ENCODE peak calls at places on chromosomes 16 and 17, in five cellular contexts. C, P, W, F and H are unnamed samples.

GRCh38 chr17:20040216-20040615 is 31.1 kb downstream of the SPECC1 start:
- DNase-seq in C (no peak), P (no peak), W (no peak), F (no peak), H (no peak)

GRCh38 chr17:3695129-3695722 is 729 bp downstream of the P2RX5 start:
- DNase-seq in C (no peak), P (no peak), W (no peak), F (no peak), H (no peak)

GRCh38 chr17:39781028-39781800 is 43.5 kb downstream of the GRB7 start:
- DNase-seq in C (no peak), P (no peak), W (no peak), F (no peak), H (no peak)

GRCh38 chr16:30660424-30661251 is 2.4 kb downstream of the FBRS start:
- DNase-seq in C (no peak), P (no peak), W (no peak), F (no peak), H (no peak)

GRCh38 chr16:89999831-90000574 is 19.3 kb downstream of the DBNDD1 start:
- DNase-seq in C (no peak), P (no peak), W (no peak), F (no peak), H (no peak)

GRCh38 chr16:87383522-87384161 is at the start of gene FBXO31:
- DNase-seq in C (peak), P (peak), W (peak), F (peak), H (peak)

GRCh38 chr16:8962393-8963009 is 1.2 kb downstream of the USP7 start:
- DNase-seq in C (no peak), P (peak), W (no peak), F (peak), H (no peak)

GRCh38 chr17:63645775-63646491 is 23.7 kb downstream of the MAP3K3 start:
- DNase-seq in C (no peak), P (no peak), W (no peak), F (peak), H (no peak)

GRCh38 chr16:59249049-59249448 is 514.9 kb upstream of the GOT2 start:
- DNase-seq in C (no peak), P (no peak), W (no peak), F (no peak), H (no peak)

GRCh38 chr17:83152745-83153611 is 73.6 kb downstream of the METRNL start:
- DNase-seq in C (peak), P (no peak), W (peak), F (no peak), H (no peak)

GRCh38 chr17:7497636-7498035 is 13.5 kb downstream of the POLR2A start:
- DNase-seq in C (no peak), P (no peak), W (no peak), F (no peak), H (no peak)

GRCh38 chr17:35747540-35748017 is 5.5 kb downstream of the GAS2L2 start:
- DNase-seq in C (no peak), P (peak), W (peak), F (peak), H (peak)

GRCh38 chr16:30148101-30148500 is 25.1 kb upstream of the MAPK3 start:
- DNase-seq in C (no peak), P (no peak), W (no peak), F (no peak), H (no peak)

GRCh38 chr17:79914813-79915740 is 75.8 kb upstream of the CBX4 start:
- DNase-seq in C (no peak), P (no peak), W (no peak), F (no peak), H (no peak)

GRCh38 chr16:59633996-59634579 is 900.0 kb upstream of the GOT2 start:
- DNase-seq in C (no peak), P (no peak), W (no peak), F (no peak), H (no peak)

GRCh38 chr17:29214215-29215146 is 32.2 kb upstream of the CRYBA1 start:
- DNase-seq in C (no peak), P (no peak), W (no peak), F (no peak), H (no peak)

GRCh38 chr17:57672205-57672632 is 72.9 kb downstream of the CCDC182 start:
- DNase-seq in C (peak), P (no peak), W (peak), F (no peak), H (peak)

GRCh38 chr16:47043200-47043599 is 69.7 kb upstream of the DNAJA2 start:
- DNase-seq in C (no peak), P (no peak), W (no peak), F (no peak), H (no peak)

GRCh38 chr17:40551874-40552768 is 13.2 kb downstream of the CCR7 start:
- DNase-seq in C (peak), P (peak), W (peak), F (no peak), H (no peak)

GRCh38 chr17:60137731-60138130 is 12.0 kb upstream of the CA4 start:
- DNase-seq in C (no peak), P (no peak), W (no peak), F (no peak), H (no peak)

GRCh38 chr17:35404360-35404759 is 27.9 kb downstream of the SLFN12 start:
- DNase-seq in C (no peak), P (no peak), W (no peak), F (no peak), H (no peak)

GRCh38 chr17:40121191-40121885 is 433 bp upstream of the MSL1 start:
- DNase-seq in C (no peak), P (no peak), W (peak), F (peak), H (no peak)

GRCh38 chr16:75676909-75677308 is at the start of gene CPHXL2:
- DNase-seq in C (no peak), P (no peak), W (no peak), F (no peak), H (no peak)

GRCh38 chr16:88430524-88431446 is 22.3 kb upstream of the ZFPM1 start:
- DNase-seq in C (no peak), P (no peak), W (no peak), F (peak), H (no peak)

GRCh38 chr17:60817187-60817586 is 139.5 kb downstream of the BCAS3 start:
- DNase-seq in C (no peak), P (no peak), W (no peak), F (no peak), H (no peak)

DNA sequence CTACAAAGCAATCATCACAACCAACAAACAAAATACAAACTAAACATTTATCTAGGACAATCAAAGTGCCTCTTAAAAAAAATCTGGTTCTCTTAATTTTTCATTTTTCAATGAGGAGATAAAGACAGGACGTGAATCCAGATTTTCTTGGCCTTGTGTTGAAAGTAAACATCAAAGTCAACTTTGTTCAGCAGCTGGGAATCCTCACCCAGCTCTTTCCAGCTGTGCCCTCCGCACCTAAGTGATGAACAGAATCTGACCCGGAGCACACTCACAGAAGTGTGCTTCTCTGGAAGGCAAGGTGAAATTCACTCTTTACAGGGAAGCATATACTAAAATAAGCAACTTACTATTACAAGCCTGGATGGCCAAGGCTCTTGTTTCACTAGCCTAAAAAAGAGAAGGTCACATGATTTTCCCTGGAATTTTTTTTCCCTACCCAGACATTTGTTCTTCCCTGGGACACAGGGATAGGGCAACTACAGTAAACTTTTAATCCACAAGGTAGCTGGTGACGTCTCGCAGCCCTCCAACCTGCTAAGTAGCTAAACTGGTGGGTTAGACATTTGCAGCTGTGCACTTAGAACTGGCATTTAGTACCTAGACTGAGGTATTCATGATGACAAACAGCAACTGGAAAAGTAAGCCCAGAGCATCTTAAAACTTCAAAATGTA is 3.2 kb downstream of the WIPI1 start:
- DNase-seq in C (no peak), P (no peak), W (no peak), F (no peak), H (no peak)
- TF ChIP-seq POLR2A in C (no peak), P (no peak), W (no peak), F (no peak), H (no peak)

DNA sequence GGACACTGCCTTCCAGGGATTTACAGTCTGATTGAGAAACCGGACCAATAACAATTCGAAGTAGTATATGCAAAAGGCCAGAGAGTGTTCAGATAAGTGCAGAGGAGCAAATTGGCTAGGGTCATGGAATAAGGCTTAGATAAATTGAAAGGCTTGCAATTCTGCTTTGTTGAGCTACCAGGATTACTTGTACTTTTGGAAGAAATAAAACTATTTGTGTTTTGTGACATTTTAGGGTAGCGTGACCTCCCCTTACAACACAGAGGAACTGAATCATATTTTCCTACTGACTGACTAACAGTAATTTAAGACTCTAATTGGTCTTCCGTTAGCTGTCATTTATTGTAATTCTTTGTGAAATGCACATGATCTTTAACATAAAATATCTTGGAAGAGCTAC is 104.7 kb downstream of the PITPNC1 start:
- DNase-seq in C (no peak), P (no peak), W (no peak), F (no peak), H (no peak)
- TF ChIP-seq POLR2AphosphoS5 in C (peak), P (peak), W (no peak), F (no peak), H (no peak)

GRCh38 chr17:10046259-10046658 is 141.2 kb upstream of the RCVRN start:
- DNase-seq in C (no peak), P (no peak), W (no peak), F (no peak), H (no peak)

GRCh38 chr17:10048951-10049350 is 143.9 kb upstream of the RCVRN start:
- DNase-seq in C (no peak), P (no peak), W (no peak), F (no peak), H (no peak)

GRCh38 chr17:10050597-10051101 is 145.6 kb upstream of the RCVRN start:
- DNase-seq in C (no peak), P (no peak), W (no peak), F (no peak), H (no peak)

GRCh38 chr17:10051112-10051511 is 146.0 kb upstream of the RCVRN start:
- DNase-seq in C (no peak), P (no peak), W (no peak), F (no peak), H (no peak)

DNA sequence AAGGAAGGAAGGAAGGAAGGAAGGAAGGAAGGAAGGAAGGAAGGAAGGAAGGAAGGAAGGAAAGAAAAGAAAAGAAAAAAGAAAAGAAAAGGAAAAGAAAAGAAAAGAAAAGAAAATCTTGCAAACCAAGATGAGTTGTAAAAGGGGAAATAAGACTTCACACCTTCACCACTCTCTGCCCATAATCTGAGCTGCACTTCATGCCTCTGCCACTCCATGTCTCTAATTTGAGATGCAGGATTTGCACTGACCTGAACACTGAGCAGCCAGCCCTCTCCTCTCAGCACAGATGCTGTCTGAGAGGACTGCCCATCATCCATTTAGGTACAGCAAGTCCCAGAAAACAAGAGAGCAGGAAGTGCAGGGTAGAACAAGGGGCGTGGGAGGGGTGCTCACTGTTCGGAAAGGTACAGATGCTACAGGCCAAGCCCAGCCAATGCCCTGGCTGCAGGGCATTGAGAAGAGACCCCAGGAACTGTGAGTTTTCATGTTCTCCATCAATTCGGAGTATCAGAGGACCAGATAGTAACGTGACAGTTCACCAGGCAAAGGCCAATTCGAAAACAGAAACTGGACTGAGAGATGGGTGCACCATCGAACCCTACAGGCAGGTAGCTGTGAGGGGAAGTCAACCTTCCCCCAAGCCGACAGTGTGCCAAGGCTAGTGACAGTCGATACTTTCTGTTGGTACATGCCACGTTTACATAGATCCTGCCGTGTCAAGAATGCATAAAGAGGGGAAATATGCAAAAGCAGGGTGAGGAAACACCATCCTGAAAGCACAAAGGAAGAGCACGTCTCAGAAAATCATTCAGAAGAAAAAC is 141.9 kb upstream of the RCVRN start:
- DNase-seq in C (no peak), P (no peak), W (no peak), F (no peak), H (no peak)
- TF ChIP-seq POLR2A in C (no peak), P (no peak), W (no peak), F (no peak), H (no peak)

DNA sequence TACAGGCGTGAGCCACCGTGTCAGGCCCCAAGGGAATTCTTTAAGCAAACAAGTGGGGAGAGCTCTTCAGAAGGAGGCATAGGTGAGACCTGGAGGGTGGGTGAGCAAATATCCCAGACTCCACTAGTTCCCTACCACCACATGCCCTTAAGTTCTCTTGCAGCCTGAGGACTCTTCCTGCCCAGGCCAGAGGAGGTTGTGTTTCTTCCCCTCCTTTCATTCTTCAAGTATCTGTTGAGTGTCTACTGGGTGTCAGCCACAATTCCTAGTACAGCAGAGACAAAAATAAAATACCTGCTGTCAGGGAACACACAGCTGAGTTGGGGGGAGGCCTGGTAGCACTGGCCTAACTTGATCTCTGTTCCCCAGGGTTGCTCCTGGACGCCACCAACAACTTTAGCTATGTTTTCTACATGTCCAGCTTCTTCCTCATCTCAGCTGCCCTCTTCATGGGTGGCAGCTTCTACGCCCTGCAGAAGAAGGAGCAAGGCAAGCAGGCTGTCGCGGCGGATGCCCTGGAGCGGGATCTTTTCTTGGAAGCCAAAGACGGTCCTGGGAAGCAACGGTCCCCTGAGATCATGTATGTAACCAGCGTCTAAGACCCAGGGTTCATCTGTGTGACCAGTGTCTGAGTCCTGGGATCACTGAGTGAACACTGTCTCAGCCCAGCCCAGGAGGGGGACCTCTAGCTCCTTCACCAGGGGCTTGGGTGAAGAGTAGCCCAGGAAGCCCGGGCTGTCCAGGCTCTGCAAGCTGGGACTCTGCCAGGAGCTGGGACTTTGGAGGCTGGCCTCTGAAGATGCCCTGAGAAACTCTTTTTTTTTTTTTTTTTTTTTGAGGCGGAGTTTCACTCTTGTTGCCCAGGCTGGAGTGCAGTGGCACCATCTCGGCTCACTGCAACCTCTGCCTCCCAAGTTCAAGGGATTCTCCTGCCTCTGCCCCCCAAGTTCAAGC is 5.9 kb upstream of the ARMC7 start:
- DNase-seq in C (no peak), P (no peak), W (no peak), F (no peak), H (no peak)
- TF ChIP-seq POLR2AphosphoS5 in C (no peak), P (no peak), W (no peak), F (no peak), H (no peak)

DNA sequence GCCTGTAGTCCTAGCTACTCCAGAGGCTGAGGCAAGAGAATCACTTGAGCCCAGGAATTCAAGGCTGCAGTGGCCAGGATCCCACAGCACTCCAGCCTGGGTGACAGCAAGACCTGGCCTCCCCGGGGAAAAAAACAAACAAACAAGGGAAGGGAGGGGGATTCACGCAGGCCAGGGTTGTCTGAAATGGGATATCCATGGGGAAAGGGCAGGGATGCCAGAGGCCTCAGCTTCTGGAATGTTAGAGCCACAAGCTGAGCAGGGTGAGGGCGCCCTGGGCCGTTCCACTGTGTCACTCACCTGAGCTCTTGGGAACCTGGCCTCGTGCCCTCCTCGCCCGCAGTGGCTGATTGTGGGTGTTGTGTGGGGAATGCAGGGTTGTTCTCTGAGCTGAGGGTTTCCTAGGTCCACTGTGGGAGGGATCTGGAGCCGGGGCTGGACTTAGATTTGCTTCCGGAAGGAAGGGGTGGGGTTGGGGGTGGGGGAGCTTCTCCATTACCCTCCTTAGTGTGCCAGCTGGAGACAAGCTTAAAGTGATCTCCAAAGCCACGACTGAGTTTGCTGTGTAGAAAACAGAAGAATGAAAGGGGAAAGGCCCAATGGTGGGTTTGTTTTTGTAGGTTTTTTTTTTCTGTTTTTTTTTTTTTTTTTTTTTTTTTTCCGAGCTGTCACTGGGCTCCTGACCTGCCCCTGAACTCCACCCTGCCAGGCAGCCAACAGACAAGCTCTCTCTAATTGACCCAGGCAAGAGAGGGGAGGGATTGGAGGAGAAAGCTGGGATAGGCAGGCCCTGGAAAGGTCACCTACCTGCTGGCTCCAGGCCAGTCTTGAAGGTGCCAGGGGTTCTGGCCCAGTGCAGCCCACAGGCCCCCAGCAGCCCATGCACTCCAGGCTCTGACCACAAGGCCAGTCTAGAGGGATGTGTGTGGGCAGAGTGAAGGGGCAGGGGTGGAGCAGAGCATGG is at the start of gene SULT1A1:
- DNase-seq in C (peak), P (peak), W (peak), F (no peak), H (no peak)
- TF ChIP-seq POLR2A in C (no peak), P (no peak), W (no peak), F (no peak), H (no peak)

GRCh38 chr16:85314633-85315032 is 202.4 kb upstream of the CIBAR2 start:
- DNase-seq in C (no peak), P (no peak), W (no peak), F (no peak), H (no peak)

GRCh38 chr16:85312174-85312573 is 199.9 kb upstream of the CIBAR2 start:
- DNase-seq in C (no peak), P (no peak), W (no peak), F (no peak), H (no peak)

GRCh38 chr16:85311741-85312140 is 199.5 kb upstream of the CIBAR2 start:
- DNase-seq in C (no peak), P (no peak), W (no peak), F (no peak), H (no peak)

GRCh38 chr16:85312642-85313540 is 200.6 kb upstream of the CIBAR2 start:
- DNase-seq in C (no peak), P (no peak), W (no peak), F (no peak), H (no peak)

DNA sequence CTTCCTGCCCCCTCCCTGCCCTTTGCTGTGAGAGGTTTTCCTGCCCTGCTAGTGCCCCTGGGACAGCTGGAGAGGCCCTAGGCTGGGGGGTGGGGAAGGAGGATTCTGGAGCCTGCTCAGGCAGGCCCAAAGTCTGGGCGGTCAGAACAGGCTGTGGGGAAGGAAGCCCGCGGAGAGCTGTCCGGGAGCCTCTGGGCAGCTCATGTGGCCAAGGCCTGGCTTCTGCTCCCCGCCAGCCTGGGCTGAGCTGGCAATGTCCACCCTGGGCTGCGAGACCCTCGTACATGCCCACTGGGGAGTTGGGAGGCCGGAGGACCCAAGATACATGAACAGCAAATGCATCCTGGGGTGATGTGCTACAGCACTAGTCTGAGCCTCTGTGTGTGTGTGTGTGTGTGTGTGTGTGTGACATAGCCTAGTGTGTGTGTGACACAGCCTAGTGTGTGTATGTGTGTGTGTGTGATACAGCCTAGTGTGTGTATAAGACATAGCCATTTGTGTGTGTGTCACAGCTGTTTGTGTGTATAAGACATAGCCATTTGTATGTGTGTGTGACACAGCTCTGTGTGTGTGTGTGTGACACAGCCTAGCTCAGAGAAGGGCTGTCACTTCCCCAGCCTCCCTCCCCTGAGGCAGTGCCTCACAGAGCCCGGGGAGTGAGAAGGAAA is 201.4 kb upstream of the CIBAR2 start:
- DNase-seq in C (no peak), P (no peak), W (no peak), F (no peak), H (peak)
- TF ChIP-seq POLR2AphosphoS5 in C (no peak), P (no peak), W (no peak), F (no peak), H (no peak)